ENCODE peak calls at places on chromosomes 7 and 10, in four cellular contexts. One of them, this sample, is unnamed.

GRCh38 chr7:38123494-38123893 is 54.6 kb upstream of the STARD3NL start:
- DNase-seq in H1: no peak
- DNase-seq in IMR-90: no peak
- DNase-seq in H9: no peak
- DNase-seq in this sample: no peak

GRCh38 chr10:126496771-126497545 is 108.7 kb upstream of the ADAM12 start:
- DNase-seq in H1: no peak
- DNase-seq in H9: no peak
- DNase-seq in IMR-90: no peak
- DNase-seq in this sample: no peak

GRCh38 chr7:141225916-141226618 is 152.2 kb downstream of the TMEM178B start:
- DNase-seq in IMR-90: no peak
- DNase-seq in H1: no peak
- DNase-seq in H9: no peak
- DNase-seq in this sample: no peak

GRCh38 chr7:143355450-143356385 is 6.8 kb downstream of the FAM131B start:
- DNase-seq in H1: no peak
- DNase-seq in H9: no peak
- DNase-seq in IMR-90: no peak
- DNase-seq in this sample: peak; percentile 40

GRCh38 chr7:146116452-146117219 is at the start of gene CNTNAP2:
- DNase-seq in IMR-90: no peak
- DNase-seq in H1: peak; percentile 72
- DNase-seq in H9: peak; percentile 81
- DNase-seq in this sample: peak; percentile 90

GRCh38 chr7:101714097-101714496 is 85.0 kb upstream of the MYL10 start:
- DNase-seq in H9: no peak
- DNase-seq in IMR-90: no peak
- DNase-seq in H1: no peak
- DNase-seq in this sample: no peak

GRCh38 chr10:18738835-18739234 is 79.6 kb downstream of the ARL5B start:
- DNase-seq in H9: no peak
- DNase-seq in IMR-90: peak; percentile 76
- DNase-seq in H1: no peak
- DNase-seq in this sample: peak; percentile 9

GRCh38 chr10:9437131-9437530 is 1382.6 kb downstream of the GATA3 start:
- DNase-seq in H9: no peak
- DNase-seq in H1: no peak
- DNase-seq in IMR-90: peak; percentile 1
- DNase-seq in this sample: peak; percentile 9

GRCh38 chr7:100044719-100045118 is 4.9 kb upstream of the ZSCAN21 start:
- DNase-seq in IMR-90: no peak
- DNase-seq in H9: no peak
- DNase-seq in H1: no peak
- DNase-seq in this sample: no peak

GRCh38 chr7:99368750-99369389 is 5.7 kb upstream of the ARPC1B start:
- DNase-seq in H9: peak; percentile 28
- DNase-seq in H1: no peak
- DNase-seq in IMR-90: no peak
- DNase-seq in this sample: peak; percentile 59

GRCh38 chr7:92747041-92747835 is 89.1 kb downstream of the CDK6 start:
- DNase-seq in IMR-90: peak; percentile 53
- DNase-seq in H1: no peak
- DNase-seq in H9: no peak
- DNase-seq in this sample: no peak

GRCh38 chr10:12782537-12782936 is 219.0 kb downstream of the CCDC3 start:
- DNase-seq in H9: peak; percentile 60
- DNase-seq in H1: peak; percentile 86
- DNase-seq in IMR-90: peak; percentile 29
- DNase-seq in this sample: peak; percentile 64

GRCh38 chr10:127945335-127945734 is 38.4 kb downstream of the PTPRE start:
- DNase-seq in H9: no peak
- DNase-seq in H1: no peak
- DNase-seq in IMR-90: peak; percentile 17
- DNase-seq in this sample: no peak

GRCh38 chr10:108639010-108639409 is 1284.3 kb downstream of the XPNPEP1 start:
- DNase-seq in H1: no peak
- DNase-seq in H9: no peak
- DNase-seq in IMR-90: no peak
- DNase-seq in this sample: no peak

GRCh38 chr7:135111379-135111778 is 36.5 kb upstream of the TMEM140 start:
- DNase-seq in H1: no peak
- DNase-seq in H9: no peak
- DNase-seq in IMR-90: no peak
- DNase-seq in this sample: no peak

GRCh38 chr7:140722254-140722653 is 25.7 kb downstream of the NDUFB2 start:
- DNase-seq in H9: no peak
- DNase-seq in IMR-90: no peak
- DNase-seq in H1: no peak
- DNase-seq in this sample: no peak

GRCh38 chr7:568681-569035 is 49.0 kb upstream of the PDGFA start:
- DNase-seq in IMR-90: peak; percentile 31
- DNase-seq in H9: no peak
- DNase-seq in H1: no peak
- DNase-seq in this sample: no peak

GRCh38 chr7:3039787-3040186 is 3.9 kb downstream of the CARD11 start:
- DNase-seq in H9: no peak
- DNase-seq in H1: no peak
- DNase-seq in IMR-90: no peak
- DNase-seq in this sample: no peak

GRCh38 chr10:44195120-44196007 is 189.5 kb downstream of the CXCL12 start:
- DNase-seq in IMR-90: peak; percentile 94
- DNase-seq in H1: no peak
- DNase-seq in H9: no peak
- DNase-seq in this sample: no peak

GRCh38 chr7:119175916-119176627 is 951.6 kb downstream of the ANKRD7 start:
- DNase-seq in H1: peak; percentile 65
- DNase-seq in H9: peak; percentile 91
- DNase-seq in IMR-90: peak; percentile 42
- DNase-seq in this sample: peak; percentile 99

GRCh38 chr10:49662169-49662830 is 17.2 kb upstream of the C10orf53 start:
- DNase-seq in IMR-90: no peak
- DNase-seq in H1: no peak
- DNase-seq in H9: no peak
- DNase-seq in this sample: no peak

DNA sequence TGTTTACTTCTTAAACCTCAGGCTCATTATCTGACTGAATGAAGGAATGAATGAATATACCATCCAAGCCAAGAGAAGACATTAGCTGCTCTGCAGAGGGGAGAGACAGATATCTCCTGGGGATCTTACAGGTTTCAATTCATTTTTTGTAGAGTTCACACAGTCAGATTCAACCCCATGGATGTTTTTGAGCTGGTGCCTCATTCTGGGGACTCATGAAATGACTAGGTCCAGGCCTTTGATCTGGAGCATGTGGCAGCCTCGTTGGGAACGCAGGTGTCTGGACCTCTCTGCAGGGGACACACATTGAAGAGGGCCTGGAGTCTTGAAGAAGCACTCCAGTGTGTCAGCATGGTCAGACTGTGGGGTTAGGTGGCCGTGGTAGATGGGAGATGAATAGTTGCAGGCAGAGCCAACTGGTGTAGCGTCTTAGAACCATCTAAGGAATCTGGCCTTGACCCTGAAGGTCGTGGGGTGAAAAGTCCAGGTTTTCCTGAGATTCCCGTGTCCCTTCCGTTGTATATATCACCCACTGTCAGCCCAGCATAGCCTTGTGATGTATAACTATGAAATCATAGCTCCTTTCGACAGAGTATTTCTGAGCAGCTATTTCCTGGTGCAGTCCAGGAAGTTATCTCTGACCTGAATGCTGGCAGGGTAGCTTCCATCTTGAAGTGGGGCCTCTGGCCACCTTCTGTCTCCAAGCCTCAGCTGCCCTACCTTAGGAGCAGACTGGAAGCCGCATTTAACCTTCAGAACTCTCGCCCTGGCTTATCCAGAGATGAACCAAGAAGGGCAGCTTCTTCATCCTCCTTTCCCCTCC is 22.3 kb downstream of the BTBD16 start:
- DNase-seq in IMR-90: no peak
- DNase-seq in H9: no peak
- DNase-seq in H1: no peak
- DNase-seq in this sample: no peak
- H4K5ac ChIP-seq in IMR-90: no peak overlapping the region
- H4K5ac ChIP-seq in H9: no peak overlapping the region
- H4K5ac ChIP-seq in H1: no peak overlapping the region
- H4K5ac ChIP-seq in this sample: no peak overlapping the region

DNA sequence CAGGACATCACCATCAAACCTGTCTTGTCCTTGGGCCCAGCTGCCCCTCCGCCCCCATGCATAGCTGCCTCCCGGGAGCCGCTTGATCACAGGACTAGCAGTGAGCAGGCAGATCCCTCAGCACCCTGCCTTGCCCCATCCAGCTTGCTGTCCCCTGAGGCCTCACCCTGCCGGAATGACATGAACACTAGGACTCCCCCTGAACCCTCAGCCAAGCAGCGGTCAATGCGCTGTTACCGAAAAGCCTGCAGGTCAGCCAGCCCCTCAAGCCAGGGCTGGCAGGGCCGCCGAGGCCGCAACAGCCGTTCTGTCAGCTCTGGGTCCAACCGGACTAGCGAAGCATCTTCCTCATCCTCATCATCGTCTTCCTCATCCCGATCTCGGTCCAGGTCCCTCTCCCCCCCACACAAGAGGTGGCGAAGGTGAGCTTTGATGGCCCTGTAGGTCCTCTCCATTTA is 5.2 kb upstream of the NOLC1 start:
- DNase-seq in H1: no peak
- DNase-seq in H9: no peak
- DNase-seq in IMR-90: no peak
- DNase-seq in this sample: no peak
- H3K23ac ChIP-seq in H1: no peak overlapping the region
- H3K23ac ChIP-seq in H9: no peak overlapping the region
- H3K23ac ChIP-seq in IMR-90: no peak overlapping the region
- H3K23ac ChIP-seq in this sample: no peak overlapping the region

GRCh38 chr7:107579881-107580715 is at the start of gene BCAP29:
- DNase-seq in H9: peak; percentile 72
- DNase-seq in IMR-90: peak; percentile 25
- DNase-seq in H1: peak; percentile 81
- DNase-seq in this sample: peak; percentile 87
- H2BK15ac ChIP-seq in H9: no peak within 1 kb of the TSS
- H2BK15ac ChIP-seq in IMR-90: peak within 1 kb of the TSS; percentile 97
- H2BK15ac ChIP-seq in H1: no peak within 1 kb of the TSS
- H2BK15ac ChIP-seq in this sample: no peak within 1 kb of the TSS

GRCh38 chr10:131697461-131698128 is 203.2 kb upstream of the PPP2R2D start:
- DNase-seq in H9: peak; percentile 12
- DNase-seq in H1: peak; percentile 37
- DNase-seq in IMR-90: no peak
- DNase-seq in this sample: no peak

GRCh38 chr10:131700506-131700905 is 200.3 kb upstream of the PPP2R2D start:
- DNase-seq in H9: no peak
- DNase-seq in IMR-90: no peak
- DNase-seq in H1: peak; percentile 33
- DNase-seq in this sample: no peak

GRCh38 chr10:131700032-131700431 is 200.8 kb upstream of the PPP2R2D start:
- DNase-seq in IMR-90: no peak
- DNase-seq in H9: no peak
- DNase-seq in H1: no peak
- DNase-seq in this sample: no peak

GRCh38 chr10:131698232-131698631 is 202.6 kb upstream of the PPP2R2D start:
- DNase-seq in H9: no peak
- DNase-seq in IMR-90: no peak
- DNase-seq in H1: no peak
- DNase-seq in this sample: no peak

DNA sequence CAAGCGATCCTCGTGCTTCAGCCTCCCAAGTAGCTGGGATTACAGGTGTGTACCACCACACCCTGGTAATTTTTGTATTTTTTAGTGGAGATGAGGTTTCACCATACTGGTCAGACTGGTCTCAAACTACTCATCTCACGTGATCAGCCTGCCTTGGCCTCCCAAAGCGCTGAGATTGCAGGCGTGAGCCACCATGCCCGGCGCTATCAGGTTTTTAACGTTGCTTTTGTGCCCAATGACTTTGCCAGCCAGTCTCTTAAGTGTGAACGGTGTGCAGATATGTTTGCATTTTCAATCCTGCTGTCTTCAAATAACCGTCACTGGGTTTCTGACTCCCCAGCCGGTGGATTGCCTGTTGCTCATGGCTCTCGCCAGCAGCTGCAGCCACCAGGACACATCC is 201.8 kb upstream of the PPP2R2D start:
- DNase-seq in IMR-90: no peak
- DNase-seq in H1: no peak
- DNase-seq in H9: no peak
- DNase-seq in this sample: no peak
- H4K5ac ChIP-seq in IMR-90: no peak overlapping the region
- H4K5ac ChIP-seq in H1: no peak overlapping the region
- H4K5ac ChIP-seq in H9: no peak overlapping the region
- H4K5ac ChIP-seq in this sample: no peak overlapping the region

GRCh38 chr7:45074738-45075644 is 13.8 kb downstream of the NACAD start:
- DNase-seq in IMR-90: no peak
- DNase-seq in H9: no peak
- DNase-seq in H1: no peak
- DNase-seq in this sample: no peak
- H3K23ac ChIP-seq in IMR-90: no peak overlapping the region
- H3K23ac ChIP-seq in H9: no peak overlapping the region
- H3K23ac ChIP-seq in H1: no peak overlapping the region
- H3K23ac ChIP-seq in this sample: no peak overlapping the region